ENCODE peak calls at places on chromosomes 6 and 20, in nine cellular contexts. Z, I, H, N, X, V, K, D and A are unnamed samples.

GRCh38 chr20:9838378-9839295 is at the start of gene PAK5:
- DNase-seq in D (no peak), Z (no peak), K (no peak), X (no peak), V (peak; percentile 6), N (no peak), H (peak; percentile 76), I (peak; percentile 15), A (peak; percentile 93)

GRCh38 chr6:84667252-84668213 is 96.9 kb downstream of the TBX18 start:
- DNase-seq in D (no peak), K (no peak), X (no peak), Z (no peak), I (no peak), H (no peak), V (no peak), N (no peak), A (no peak)

GRCh38 chr6:38262609-38263008 is 377.1 kb downstream of the BTBD9 start:
- DNase-seq in K (no peak), H (no peak), N (no peak), V (peak; percentile 70), D (no peak), Z (no peak), I (peak; percentile 74), X (no peak), A (no peak)

GRCh38 chr20:61173966-61174725 is 77.9 kb upstream of the CDH4 start:
- DNase-seq in V (peak; percentile 42), K (no peak), Z (no peak), X (no peak), D (no peak), N (no peak), I (peak; percentile 17), H (no peak), A (no peak)

GRCh38 chr6:15644904-15645303 is 17.9 kb downstream of the DTNBP1 start:
- DNase-seq in K (no peak), V (no peak), I (no peak), D (no peak), X (no peak), N (no peak), Z (no peak), H (no peak), A (no peak)

GRCh38 chr20:51403465-51404220 is 138.9 kb downstream of the NFATC2 start:
- DNase-seq in N (no peak), H (no peak), Z (no peak), V (no peak), K (no peak), X (no peak), I (no peak), D (no peak), A (no peak)

GRCh38 chr20:37376791-37377190 is 30.9 kb downstream of the SRC start:
- DNase-seq in H (peak; percentile 30), D (peak; percentile 40), X (no peak), K (no peak), N (no peak), I (no peak), V (no peak), Z (no peak), A (no peak)

GRCh38 chr6:31293343-31293742 is 21.5 kb upstream of the HLA-C start:
- DNase-seq in K (no peak), N (no peak), Z (no peak), X (no peak), D (no peak), V (peak; percentile 47), I (peak; percentile 39), H (no peak), A (peak; percentile 43)

GRCh38 chr6:48069280-48069679 is 41.7 kb downstream of the PTCHD4 start:
- DNase-seq in I (peak; percentile 4), D (no peak), K (no peak), H (no peak), V (peak; percentile 37), X (no peak), Z (no peak), N (no peak), A (peak; percentile 38)

GRCh38 chr6:12381587-12381986 is 91.4 kb downstream of the EDN1 start:
- DNase-seq in N (no peak), H (no peak), Z (no peak), D (no peak), I (peak; percentile 18), V (no peak), K (no peak), X (no peak), A (no peak)

GRCh38 chr6:97563529-97563928 is 280.5 kb upstream of the MMS22L start:
- DNase-seq in K (no peak), I (no peak), H (no peak), D (no peak), N (no peak), Z (no peak), X (no peak), V (no peak), A (no peak)

GRCh38 chr6:159170999-159171712 is 2.0 kb downstream of the FNDC1 start:
- DNase-seq in H (no peak), X (no peak), I (peak; percentile 75), V (no peak), Z (peak; percentile 33), D (no peak), N (peak; percentile 25), K (peak; percentile 43), A (no peak)

GRCh38 chr20:3749087-3749688 is 16.7 kb downstream of the HSPA12B start:
- DNase-seq in D (peak; percentile 68), V (no peak), X (peak; percentile 47), K (no peak), Z (no peak), N (no peak), I (no peak), H (no peak), A (peak; percentile 67)

GRCh38 chr6:41894366-41895299 is 542 bp downstream of the USP49 start:
- DNase-seq in N (no peak), I (no peak), V (peak; percentile 33), D (no peak), K (no peak), Z (no peak), H (no peak), X (no peak), A (no peak)

GRCh38 chr6:49934770-49935169 is 29.2 kb downstream of the DEFB114 start:
- DNase-seq in D (no peak), Z (no peak), I (no peak), N (no peak), H (no peak), X (no peak), V (no peak), K (no peak), A (no peak)

GRCh38 chr20:17630806-17631195 is 51.2 kb downstream of the RRBP1 start:
- DNase-seq in K (no peak), X (no peak), I (no peak), Z (no peak), N (no peak), D (no peak), H (peak; percentile 52), V (no peak), A (no peak)

DNA sequence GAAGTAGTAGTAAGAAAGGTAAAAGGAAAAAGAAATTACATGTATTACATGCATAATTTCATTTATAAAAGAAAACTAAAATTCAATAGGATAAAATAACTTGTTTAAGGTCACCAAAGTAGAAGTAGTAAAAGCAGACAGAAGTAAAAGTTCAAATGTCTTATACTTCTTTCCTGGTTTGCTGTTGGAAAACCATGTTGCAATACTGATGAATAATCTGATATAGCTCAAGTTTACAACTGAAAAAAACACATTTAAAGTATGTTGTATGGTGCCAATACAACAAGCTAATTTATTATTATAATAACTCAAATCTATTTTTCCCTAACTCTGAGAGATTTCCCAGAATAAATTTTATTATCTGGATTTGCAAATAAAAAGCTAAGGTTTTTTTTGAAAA is 78.3 kb downstream of the PHIP start:
- DNase-seq in K (no peak), D (no peak), N (no peak), H (no peak), Z (no peak), X (no peak), I (peak; percentile 8), V (no peak), A (no peak)
- H3K36me3 ChIP-seq in K (peaks cover 95% of the 10 kb centered on the region), D (peaks cover 12% of the 10 kb centered on the region), N (peaks cover 16% of the 10 kb centered on the region), H (peaks cover 61% of the 10 kb centered on the region), Z (peaks cover 93% of the 10 kb centered on the region), X (peaks cover 100% of the 10 kb centered on the region), I (peaks cover 22% of the 10 kb centered on the region), V (peaks cover 88% of the 10 kb centered on the region), A (peaks cover 16% of the 10 kb centered on the region)

DNA sequence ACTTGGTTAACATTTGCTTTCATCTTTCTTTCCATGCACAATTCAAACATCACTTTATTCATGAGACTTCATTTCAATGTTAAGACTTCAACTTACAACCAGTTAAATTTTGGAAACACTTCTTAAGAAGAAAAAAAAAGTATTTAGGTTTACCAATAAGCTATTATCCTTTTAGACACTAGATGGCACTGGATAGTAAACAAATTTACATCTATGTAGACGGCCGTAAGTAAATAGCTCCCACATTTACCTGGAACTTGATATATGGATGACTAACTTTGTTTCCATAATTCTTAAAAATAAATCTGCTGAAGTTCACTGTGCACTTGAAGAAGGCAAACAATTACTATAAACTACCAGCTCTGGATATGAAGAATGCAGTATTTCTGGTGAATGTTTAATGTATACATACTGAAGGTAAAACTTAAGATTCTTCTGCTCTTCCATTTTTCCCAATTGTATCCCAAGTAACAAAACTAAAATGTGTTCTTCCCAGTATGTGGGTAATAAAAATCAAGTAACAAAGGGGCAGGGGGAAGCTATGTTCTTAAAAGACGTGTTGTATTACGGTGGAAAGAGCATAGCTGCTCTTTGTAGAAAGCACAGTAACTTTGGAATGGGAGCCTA is 130.6 kb upstream of the C6orf118 start:
- DNase-seq in H (no peak), Z (no peak), V (peak; percentile 54), X (no peak), N (no peak), K (no peak), I (peak; percentile 73), D (no peak), A (peak; percentile 10)
- H3K4me3 ChIP-seq in H (no peak overlapping the region), Z (no peak overlapping the region), V (no peak overlapping the region), X (no peak overlapping the region), N (no peak overlapping the region), K (no peak overlapping the region), I (no peak overlapping the region), D (no peak overlapping the region), A (no peak overlapping the region)

GRCh38 chr6:122449084-122449483 is 22.5 kb downstream of the SERINC1 start:
- DNase-seq in K (no peak), N (no peak), H (no peak), D (no peak), X (no peak), Z (no peak), V (no peak), I (no peak), A (no peak)

DNA sequence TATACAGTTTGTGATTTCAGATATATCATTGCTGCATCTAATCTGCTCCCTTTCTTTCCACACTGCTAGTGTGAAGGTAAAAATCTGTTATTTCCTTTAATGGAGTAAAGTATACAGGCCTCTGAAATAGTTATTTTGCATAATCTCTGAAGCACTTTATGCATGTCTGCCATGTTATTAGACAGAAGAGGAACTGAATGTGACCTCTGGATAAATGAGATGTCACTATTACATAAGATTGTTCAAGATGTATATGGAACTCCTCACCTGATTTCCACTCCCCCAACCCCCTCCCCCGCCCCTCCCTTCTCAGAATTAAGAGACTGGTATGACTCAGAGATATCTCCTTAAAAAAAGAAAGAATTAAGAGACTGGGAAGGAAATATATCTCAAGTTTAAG is 26.3 kb downstream of the SERINC1 start:
- DNase-seq in Z (no peak), D (no peak), V (no peak), X (no peak), K (no peak), I (no peak), N (no peak), H (no peak), A (no peak)
- H3K36me3 ChIP-seq in Z (peaks cover 95% of the 10 kb centered on the region), D (peaks cover 35% of the 10 kb centered on the region), V (peaks cover 96% of the 10 kb centered on the region), X (peaks cover 94% of the 10 kb centered on the region), K (peaks cover 98% of the 10 kb centered on the region), I (peaks cover 22% of the 10 kb centered on the region), N (peaks cover 10% of the 10 kb centered on the region), H (peaks cover 59% of the 10 kb centered on the region), A (no peaks in the 10 kb centered on the region)

GRCh38 chr6:36765943-36766648 is 68.5 kb downstream of the RAB44 start:
- DNase-seq in N (peak; percentile 78), I (peak; percentile 76), V (peak; percentile 84), D (peak; percentile 89), K (peak; percentile 85), H (peak; percentile 94), Z (peak; percentile 77), X (peak; percentile 89), A (peak; percentile 93)
- H3K4me3 ChIP-seq in N (no peak overlapping the region), I (no peak overlapping the region), V (no peak overlapping the region), D (no peak overlapping the region), K (no peak overlapping the region), H (no peak overlapping the region), Z (no peak overlapping the region), X (no peak overlapping the region), A (no peak overlapping the region)